ENCODE peak calls at places on chromosomes 5 and 9, in nine cellular contexts. E, W, C, K, O, S, A, T and L are unnamed samples.

GRCh38 chr5:170554566-170555267 is 50.9 kb downstream of the KCNIP1 start:
- DNase-seq in E (no peak), W (peak; percentile 15), C (peak; percentile 21), K (no peak), O (no peak), S (no peak), A (no peak), T (no peak), L (no peak)

GRCh38 chr9:131635285-131635684 is 90.0 kb downstream of the PRRT1B start:
- DNase-seq in E (peak; percentile 90), W (peak; percentile 92), C (peak; percentile 77), K (peak; percentile 67), O (peak; percentile 89), S (peak; percentile 89), A (peak; percentile 98), T (no peak), L (peak; percentile 88)

GRCh38 chr5:151703227-151703626 is 16.5 kb upstream of the SPARC start:
- DNase-seq in E (no peak), W (no peak), C (no peak), K (no peak), O (no peak), S (no peak), A (no peak), T (no peak), L (no peak)

GRCh38 chr5:172616730-172617129 is 24.3 kb upstream of the NEURL1B start:
- DNase-seq in E (no peak), W (peak; percentile 13), C (peak; percentile 85), K (no peak), O (no peak), S (no peak), A (peak; percentile 43), T (no peak), L (no peak)

GRCh38 chr5:35884125-35884788 is 27.6 kb downstream of the IL7R start:
- DNase-seq in E (peak; percentile 90), W (peak; percentile 51), C (no peak), K (no peak), O (no peak), S (no peak), A (peak; percentile 90), T (peak; percentile 98), L (no peak)

GRCh38 chr5:176658007-176658599 is 10.8 kb downstream of the TSPAN17 start:
- DNase-seq in E (peak; percentile 68), W (peak; percentile 24), C (peak; percentile 60), K (peak; percentile 60), O (peak; percentile 77), S (peak; percentile 58), A (peak; percentile 68), T (peak; percentile 75), L (peak; percentile 28)

GRCh38 chr5:139378101-139378825 is 4.8 kb downstream of the SLC23A1 start:
- DNase-seq in E (no peak), W (no peak), C (no peak), K (no peak), O (no peak), S (no peak), A (no peak), T (no peak), L (no peak)

GRCh38 chr9:74277532-74277931 is 219.6 kb upstream of the RORB start:
- DNase-seq in E (no peak), W (no peak), C (no peak), K (no peak), O (no peak), S (no peak), A (no peak), T (no peak), L (no peak)

GRCh38 chr5:172553838-172554344 is 87.2 kb upstream of the NEURL1B start:
- DNase-seq in E (no peak), W (no peak), C (peak; percentile 8), K (no peak), O (no peak), S (peak; percentile 37), A (no peak), T (no peak), L (no peak)

GRCh38 chr9:115063058-115063850 is 54.7 kb downstream of the TNC start:
- DNase-seq in E (peak; percentile 46), W (peak; percentile 15), C (no peak), K (no peak), O (no peak), S (no peak), A (peak; percentile 63), T (no peak), L (peak; percentile 32)

GRCh38 chr5:146873186-146873917 is 5.2 kb downstream of the PPP2R2B start:
- DNase-seq in E (no peak), W (no peak), C (no peak), K (no peak), O (no peak), S (no peak), A (no peak), T (no peak), L (no peak)

GRCh38 chr5:10736808-10737207 is 24.2 kb downstream of the DAP start:
- DNase-seq in E (no peak), W (no peak), C (no peak), K (no peak), O (no peak), S (no peak), A (no peak), T (no peak), L (no peak)

GRCh38 chr5:94884294-94884693 is 265.8 kb downstream of the SLF1 start:
- DNase-seq in E (no peak), W (no peak), C (no peak), K (no peak), O (no peak), S (no peak), A (peak; percentile 9), T (no peak), L (no peak)

GRCh38 chr9:95852059-95853032 is 23.1 kb upstream of the ERCC6L2 start:
- DNase-seq in E (peak; percentile 73), W (peak; percentile 15), C (no peak), K (no peak), O (peak; percentile 13), S (no peak), A (peak; percentile 78), T (no peak), L (no peak)

GRCh38 chr5:147455822-147456221 is 54.0 kb downstream of the DPYSL3 start:
- DNase-seq in E (no peak), W (no peak), C (no peak), K (no peak), O (no peak), S (no peak), A (peak; percentile 44), T (no peak), L (no peak)

GRCh38 chr5:168409601-168410458 is 76.4 kb upstream of the RARS1 start:
- DNase-seq in E (peak; percentile 62), W (peak; percentile 46), C (no peak), K (no peak), O (no peak), S (no peak), A (peak; percentile 75), T (no peak), L (peak; percentile 7)

GRCh38 chr5:168653611-168654010 is 74.4 kb upstream of the PANK3 start:
- DNase-seq in E (no peak), W (no peak), C (no peak), K (no peak), O (no peak), S (no peak), A (no peak), T (no peak), L (no peak)

GRCh38 chr9:126625329-126626116 is 11.8 kb downstream of the LMX1B start:
- DNase-seq in E (no peak), W (no peak), C (no peak), K (no peak), O (no peak), S (no peak), A (no peak), T (no peak), L (no peak)

GRCh38 chr5:164256954-164257353 is 751.5 kb downstream of the MAT2B start:
- DNase-seq in E (no peak), W (no peak), C (no peak), K (no peak), O (no peak), S (no peak), A (no peak), T (no peak), L (no peak)
- TF ChIP-seq CTCF in E (no peak), W (no peak), C (no peak), K (no peak), O (no peak), S (no peak), A (no peak), T (no peak), L (no peak)

GRCh38 chr9:127968046-127968445 is 12.7 kb downstream of the EEIG1 start:
- DNase-seq in E (peak; percentile 78), W (no peak), C (peak; percentile 13), K (no peak), O (peak; percentile 82), S (no peak), A (peak; percentile 79), T (no peak), L (no peak)
- TF ChIP-seq CTCF in E (peak; percentile 25), W (no peak), C (no peak), K (no peak), O (no peak), S (no peak), A (no peak), T (no peak), L (no peak)

GRCh38 chr5:96344678-96345612 is 88.1 kb downstream of the PCSK1 start:
- DNase-seq in E (peak; percentile 85), W (peak; percentile 66), C (no peak), K (no peak), O (peak; percentile 80), S (peak; percentile 61), A (peak; percentile 90), T (peak; percentile 38), L (peak; percentile 63)

GRCh38 chr5:96342581-96342980 is 90.5 kb downstream of the PCSK1 start:
- DNase-seq in E (no peak), W (no peak), C (no peak), K (no peak), O (no peak), S (no peak), A (peak; percentile 46), T (no peak), L (no peak)

GRCh38 chr5:96340357-96340756 is 92.7 kb downstream of the PCSK1 start:
- DNase-seq in E (no peak), W (no peak), C (no peak), K (no peak), O (no peak), S (no peak), A (peak; percentile 79), T (no peak), L (no peak)

GRCh38 chr5:96339862-96340261 is 93.2 kb downstream of the PCSK1 start:
- DNase-seq in E (no peak), W (no peak), C (no peak), K (no peak), O (no peak), S (no peak), A (no peak), T (no peak), L (no peak)

GRCh38 chr5:96343094-96343493 is 90.0 kb downstream of the PCSK1 start:
- DNase-seq in E (no peak), W (no peak), C (no peak), K (no peak), O (no peak), S (no peak), A (no peak), T (no peak), L (no peak)
- TF ChIP-seq CTCF in E (no peak), W (no peak), C (no peak), K (no peak), O (no peak), S (no peak), A (no peak), T (no peak), L (no peak)

DNA sequence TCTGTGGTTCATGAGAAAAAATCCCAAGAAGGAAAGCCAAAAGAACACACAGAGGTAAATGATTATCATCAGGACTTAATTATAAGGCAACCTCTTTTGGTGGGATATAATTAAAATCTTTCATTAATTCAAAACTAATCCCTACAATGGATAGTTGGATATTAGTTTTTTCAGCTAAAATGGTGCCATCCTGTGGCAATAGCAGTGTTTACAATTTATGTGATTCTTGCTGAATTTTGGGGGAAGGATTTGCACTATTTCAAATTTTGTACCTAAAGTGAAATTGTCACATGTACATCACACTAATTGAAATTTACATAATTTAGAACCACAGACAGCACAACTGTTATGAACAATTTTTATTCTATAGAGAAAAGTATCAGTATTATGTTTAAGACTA is 67.0 kb downstream of the CAST start:
- DNase-seq in E (peak; percentile 37), W (no peak), C (no peak), K (no peak), O (no peak), S (no peak), A (no peak), T (no peak), L (no peak)
- TF ChIP-seq CTCF in E (peak; percentile 73), W (peak; percentile 32), C (peak; percentile 37), K (no peak), O (peak; percentile 49), S (no peak), A (peak; percentile 43), T (peak; percentile 72), L (peak; percentile 22)